ENCODE peak calls at places on chromosomes 4 and X, in eight cellular contexts. J is activated T-cell treated with anti-CD3 and anti-CD28 coated beads, Interleukin-2, amount 50 U/mL, for 4 hours; E is stimulated activated CD8-positive, alpha-beta memory T cell treated with anti-CD3 and anti-CD28 coated beads, Interleukin-7, amount 100 ng/mL, for 1 hour; A is iris pigment epithelial cell; S is activated effector memory CD4-positive, alpha-beta T cell treated with anti-CD3 and anti-CD28 coated beads, Interleukin-2, amount 50 U/mL, for 16 hours; U is stimulated activated CD4-positive, alpha-beta T cell treated with anti-CD3 and anti-CD28 coated beads, Interleukin-15, amount 100 ng/mL, for 1 hour; L is lower lobe of right lung; N is A549. X is an unnamed sample.

GRCh38 chrX:134623293-134624045 is 34.8 kb downstream of the PLAC1 start:
- DNase-seq in N (no peak), L (no peak), U (no peak), J (no peak), S (no peak), A (peak), E (no peak), X (no peak)

GRCh38 chrX:47316276-47317025 is 53.9 kb upstream of the ZNF157 start:
- DNase-seq in S (no peak), N (no peak), A (peak), E (no peak), J (no peak), U (no peak), L (no peak), X (no peak)

GRCh38 chr4:182042945-182043344 is 200.3 kb upstream of the TENM3 start:
- DNase-seq in L (no peak), E (no peak), J (no peak), S (no peak), N (no peak), U (no peak), A (no peak), X (no peak)

GRCh38 chrX:30795981-30796958 is 92.8 kb downstream of the TAB3 start:
- DNase-seq in J (no peak), A (no peak), N (no peak), L (no peak), E (no peak), S (no peak), U (no peak), X (no peak)

GRCh38 chr4:60605651-60606354 is 594.3 kb upstream of the ADGRL3 start:
- DNase-seq in S (no peak), N (no peak), U (no peak), L (no peak), E (no peak), J (no peak), A (peak), X (no peak)

GRCh38 chr4:37827030-37827705 is 682 bp downstream of the PGM2 start:
- DNase-seq in U (no peak), L (no peak), J (no peak), N (peak), E (no peak), S (no peak), A (peak), X (no peak)

GRCh38 chrX:9286234-9286633 is 178.6 kb upstream of the TBL1X start:
- DNase-seq in L (peak), E (no peak), S (no peak), N (no peak), J (no peak), A (no peak), U (no peak), X (no peak)

GRCh38 chrX:43835557-43835956 is 46.7 kb downstream of the MAOB start:
- DNase-seq in E (no peak), S (no peak), A (no peak), L (no peak), J (no peak), U (no peak), N (no peak), X (no peak)

GRCh38 chr4:123833156-123833555 is 436.6 kb downstream of the SPRY1 start:
- DNase-seq in J (no peak), E (no peak), N (no peak), L (no peak), S (no peak), A (no peak), U (no peak), X (no peak)

GRCh38 chr4:183360161-183360919 is 38.1 kb upstream of the CLDN24 start:
- DNase-seq in E (no peak), S (no peak), U (no peak), J (no peak), N (no peak), A (peak), L (no peak), X (no peak)

GRCh38 chr4:110633358-110634319 is 10.8 kb upstream of the PITX2 start:
- DNase-seq in L (no peak), E (no peak), N (no peak), U (no peak), S (no peak), A (peak), J (no peak), X (no peak)

GRCh38 chr4:153255233-153255632 is 51.0 kb downstream of the TRIM2 start:
- DNase-seq in S (no peak), E (no peak), A (no peak), N (no peak), U (no peak), J (no peak), L (no peak), X (no peak)

GRCh38 chrX:139967300-139967699 is 2.0 kb upstream of the CXorf66 start:
- DNase-seq in A (no peak), E (no peak), L (no peak), S (no peak), U (no peak), J (no peak), N (peak), X (no peak)

X was measured in NCI-H2029 treated with DMSO at 0.1 percent for 48 hours.